ENCODE peak calls at places on chromosome 15, in six cellular contexts. T is GM23248, E is neural progenitor cell, H is mesendoderm, S is keratinocyte, D is MM.1S. L is an unnamed sample.

GRCh38 chr15:45397116-45397665 is 18.8 kb upstream of the GATM start:
- DNase-seq in E (no peak), S (no peak), T (no peak), D (no peak), H (no peak), L (no peak)

GRCh38 chr15:51322622-51323296 is 15.6 kb downstream of the CYP19A1 start:
- DNase-seq in T (peak), H (no peak), E (no peak), D (no peak), S (no peak), L (no peak)

GRCh38 chr15:37877851-37878577 is 56.4 kb upstream of the TMCO5A start:
- DNase-seq in D (no peak), E (no peak), H (peak), S (no peak), T (peak), L (no peak)

GRCh38 chr15:69755571-69756310 is 303.1 kb downstream of the RPLP1 start:
- DNase-seq in S (no peak), E (no peak), T (no peak), D (peak), H (no peak), L (no peak)

GRCh38 chr15:62559049-62559733 is 394.1 kb upstream of the C2CD4B start:
- DNase-seq in T (peak), D (no peak), H (peak), S (no peak), E (no peak), L (no peak)

GRCh38 chr15:52370010-52370409 is 74.4 kb upstream of the MYO5C start:
- DNase-seq in S (no peak), H (no peak), D (peak), T (peak), E (no peak), L (no peak)

GRCh38 chr15:68272797-68273271 is 4.7 kb upstream of the FEM1B start:
- DNase-seq in S (no peak), H (no peak), T (peak), E (no peak), D (no peak), L (no peak)

GRCh38 chr15:88302373-88302772 is 45.8 kb upstream of the NTRK3 start:
- DNase-seq in E (no peak), H (no peak), T (no peak), D (no peak), S (no peak), L (no peak)

GRCh38 chr15:76998661-76999285 is 3.8 kb downstream of the PSTPIP1 start:
- DNase-seq in H (no peak), S (no peak), D (no peak), T (no peak), E (no peak), L (no peak)

GRCh38 chr15:29978411-29979382 is 104.1 kb upstream of the GOLGA8J start:
- DNase-seq in S (no peak), H (no peak), E (no peak), D (no peak), T (peak), L (no peak)

GRCh38 chr15:65611888-65612615 is 1.1 kb upstream of the INTS14 start:
- DNase-seq in D (no peak), H (peak), S (no peak), T (peak), E (peak), L (no peak)

GRCh38 chr15:96693990-96694517 is 363.6 kb downstream of the NR2F2 start:
- DNase-seq in T (no peak), D (no peak), S (no peak), H (no peak), E (no peak), L (peak)

GRCh38 chr15:68368731-68369435 is 63.1 kb downstream of the ITGA11 start:
- DNase-seq in E (no peak), S (no peak), T (peak), D (no peak), H (no peak), L (no peak)

GRCh38 chr15:78105541-78106241 is 13.3 kb downstream of the SH2D7 start:
- DNase-seq in S (no peak), E (no peak), H (no peak), D (no peak), T (no peak), L (no peak)

GRCh38 chr15:85746641-85747040 is 48.1 kb downstream of the KLHL25 start:
- DNase-seq in E (no peak), S (no peak), T (no peak), D (no peak), H (no peak), L (no peak)

GRCh38 chr15:70636540-70637165 is 126.7 kb downstream of the UACA start:
- DNase-seq in D (no peak), H (peak), E (peak), T (peak), S (no peak), L (no peak)

GRCh38 chr15:57675481-57676181 is 30.9 kb upstream of the POLR2M start:
- DNase-seq in H (no peak), D (no peak), T (no peak), E (no peak), S (no peak), L (no peak)

GRCh38 chr15:65248506-65248905 is 37.2 kb upstream of the CILP start:
- DNase-seq in S (no peak), E (peak), D (no peak), T (no peak), H (peak), L (no peak)

GRCh38 chr15:51751687-51752683 is 588 bp downstream of the TMOD2 start:
- DNase-seq in S (no peak), D (peak), H (peak), E (peak), T (peak), L (no peak)

GRCh38 chr15:65044724-65045481 is at the start of gene SLC51B:
- DNase-seq in E (no peak), S (no peak), H (no peak), T (no peak), D (no peak), L (no peak)

GRCh38 chr15:49225572-49226281 is 55.7 kb downstream of the GALK2 start:
- DNase-seq in H (peak), S (no peak), D (no peak), T (peak), E (peak), L (no peak)

GRCh38 chr15:91887921-91888373 is 34.4 kb downstream of the SLCO3A1 start:
- DNase-seq in E (no peak), T (peak), S (no peak), D (no peak), H (no peak), L (no peak)

GRCh38 chr15:29934251-29934650 is 112.0 kb upstream of the TJP1 start:
- DNase-seq in T (peak), S (peak), D (no peak), E (no peak), H (no peak), L (no peak)

GRCh38 chr15:101081900-101082299 is 162.7 kb downstream of the LRRK1 start:
- DNase-seq in E (no peak), S (no peak), D (no peak), T (no peak), H (no peak), L (no peak)

GRCh38 chr15:42736793-42737528 is at the start of gene CDAN1:
- DNase-seq in D (peak), H (peak), E (peak), S (peak), T (peak), L (no peak)

GRCh38 chr15:100333236-100333635 is 8.5 kb downstream of the ADAMTS17 start:
- DNase-seq in E (no peak), S (no peak), D (no peak), H (no peak), T (no peak), L (no peak)

GRCh38 chr15:52558196-52558595 is 10.6 kb downstream of the ARPP19 start:
- DNase-seq in E (no peak), T (peak), H (peak), S (peak), D (no peak), L (no peak)

GRCh38 chr15:85463273-85463937 is 83.0 kb downstream of the AKAP13 start:
- DNase-seq in S (no peak), H (no peak), T (no peak), E (peak), D (no peak), L (no peak)

GRCh38 chr15:28900892-28901586 is 15.3 kb downstream of the APBA2 start:
- DNase-seq in T (no peak), E (no peak), S (no peak), H (no peak), D (no peak), L (no peak)

GRCh38 chr15:64017082-64017588 is 29.1 kb downstream of the DAPK2 start:
- DNase-seq in D (no peak), S (peak), H (no peak), E (no peak), T (peak), L (no peak)

DNA sequence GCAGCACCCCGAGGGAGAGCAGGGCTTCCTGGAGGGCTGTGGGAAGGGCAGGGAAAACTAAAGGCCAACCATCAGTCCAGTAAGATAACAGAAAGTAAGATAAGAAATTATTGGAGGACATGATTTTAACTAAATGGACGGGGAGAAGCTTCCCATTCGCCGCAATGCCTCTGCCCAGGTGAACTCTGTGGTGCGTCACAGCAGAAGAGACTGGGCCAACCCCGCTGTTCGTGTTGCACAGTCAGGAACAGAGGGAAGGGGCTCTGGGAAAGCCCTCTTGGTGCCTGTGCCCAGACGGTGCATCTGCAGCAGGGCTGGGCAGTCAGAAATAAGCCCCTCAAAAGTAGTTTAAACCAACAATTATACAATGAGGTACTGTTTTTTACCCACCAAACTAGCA is 284.1 kb downstream of the OCA2 start:
- DNase-seq in E (no peak), H (no peak), D (no peak), S (no peak), T (no peak), L (no peak)
- H3K4me3 ChIP-seq in E (no peak), H (no peak), D (no peak), S (no peak), T (no peak), L (no peak)

GRCh38 chr15:40238481-40238926 is 359 bp upstream of the PAK6 start:
- DNase-seq in H (no peak), S (no peak), E (no peak), D (no peak), T (no peak), L (no peak)

GRCh38 chr15:40238927-40239591 is at the start of gene PAK6:
- DNase-seq in S (peak), H (peak), T (peak), E (peak), D (no peak), L (no peak)

GRCh38 chr15:40241305-40242215 is 2.7 kb downstream of the PAK6 start:
- DNase-seq in S (no peak), T (no peak), E (no peak), H (no peak), D (no peak), L (no peak)

GRCh38 chr15:40240619-40241304 is 1.9 kb downstream of the PAK6 start:
- DNase-seq in E (no peak), D (no peak), H (no peak), S (no peak), T (no peak), L (no peak)

GRCh38 chr15:40239671-40240618 is 1.1 kb downstream of the PAK6 start:
- DNase-seq in E (no peak), H (no peak), S (no peak), T (no peak), D (no peak), L (no peak)
- H3K9ac ChIP-seq in E (no peak), H (no peak), S (peak), T (no peak), D (no peak), L (no peak)

GRCh38 chr15:59999064-59999377 is 5.1 kb upstream of the FOXB1 start:
- DNase-seq in S (no peak), H (peak), T (no peak), D (peak), E (peak), L (no peak)
- H3K4me3 ChIP-seq in S (no peak), H (no peak), T (no peak), D (no peak), E (peak), L (no peak)

DNA sequence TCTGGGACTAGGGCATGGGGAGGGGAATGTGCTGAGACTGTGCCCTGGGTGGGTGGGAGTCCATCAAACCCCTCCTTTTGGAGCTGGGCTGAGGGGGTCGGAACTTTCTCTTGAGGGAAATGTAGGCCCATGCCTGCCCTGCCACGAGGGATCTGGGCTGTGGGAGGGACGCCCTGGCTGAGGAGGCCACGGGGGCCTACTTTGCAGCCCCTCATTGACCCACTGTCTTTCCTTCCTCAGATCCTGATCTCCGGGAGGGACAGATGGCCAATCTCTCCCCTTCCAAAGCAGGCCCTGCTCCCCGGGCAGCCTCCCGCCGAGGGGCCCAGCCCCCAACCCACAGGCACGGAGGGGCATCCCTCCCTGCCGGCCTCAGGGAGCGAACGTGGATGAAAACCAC is 25.3 kb downstream of the LOXL1 start:
- DNase-seq in S (no peak), D (no peak), T (no peak), H (no peak), E (no peak), L (no peak)
- H3K9ac ChIP-seq in S (no peak), D (no peak), T (peak), H (peak), E (no peak), L (peak)

DNA sequence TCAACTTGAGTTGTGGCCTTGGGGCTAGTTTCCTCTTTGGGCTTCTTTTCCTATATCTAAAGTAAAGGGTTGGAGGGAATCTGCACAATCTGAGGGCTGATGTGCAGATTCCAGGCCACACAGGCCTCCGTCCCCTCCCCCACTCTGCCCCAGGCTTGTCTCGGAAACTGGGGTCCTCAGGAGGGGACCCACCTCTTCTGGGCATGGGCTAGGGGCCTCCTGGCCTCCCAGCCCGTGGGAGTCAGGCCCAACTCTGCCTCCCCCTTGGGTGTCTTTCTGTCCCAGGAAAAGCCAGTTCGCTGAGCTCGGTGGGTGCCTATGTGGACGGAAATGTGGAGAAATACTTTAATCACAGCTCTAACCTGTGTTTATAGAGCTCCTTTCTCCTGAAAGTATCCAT is 4.8 kb downstream of the SMAD6 start:
- DNase-seq in H (no peak), T (no peak), E (peak), S (no peak), D (no peak), L (no peak)
- H3K4me3 ChIP-seq in H (peak), T (peak), E (no peak), S (no peak), D (no peak), L (peak)

GRCh38 chr15:89812847-89813320 is 1.8 kb downstream of the ANPEP start:
- DNase-seq in T (no peak), E (no peak), S (no peak), H (no peak), D (no peak), L (no peak)
- H3K9ac ChIP-seq in T (peak), E (no peak), S (no peak), H (no peak), D (no peak), L (no peak)

GRCh38 chr15:89928421-89928820 is 15.7 kb upstream of the ARPIN start:
- DNase-seq in D (no peak), T (no peak), S (no peak), E (no peak), H (no peak), L (no peak)
- H3K4me3 ChIP-seq in D (no peak), T (no peak), S (no peak), E (no peak), H (no peak), L (no peak)

GRCh38 chr15:47206358-47206978 is 510.8 kb upstream of the SEMA6D start:
- DNase-seq in D (no peak), H (peak), S (no peak), E (peak), T (no peak), L (no peak)
- H3K9ac ChIP-seq in D (no peak), H (no peak), S (no peak), E (no peak), T (no peak), L (no peak)